ENCODE peak calls at places on chromosomes 7 and 10, in six cellular contexts. O is GM12878, T is H1, U is SK-N-SH, N is K562, H is HepG2. E is an unnamed sample.

GRCh38 chr10:102677736-102678354 is 33.6 kb downstream of the TRIM8 start:
- DNase-seq in H (no peak), N (no peak), O (no peak), U (no peak), T (no peak), E (no peak)

GRCh38 chr7:101676062-101676461 is 47.0 kb upstream of the MYL10 start:
- DNase-seq in N (no peak), T (no peak), U (peak; percentile 77), H (no peak), O (no peak), E (no peak)

GRCh38 chr7:102318482-102318971 is 31.9 kb downstream of the SH2B2 start:
- DNase-seq in U (peak; percentile 59), N (peak; percentile 23), H (no peak), T (no peak), O (no peak), E (peak; percentile 48)

GRCh38 chr7:114402866-114403635 is 11.6 kb upstream of the FOXP2 start:
- DNase-seq in T (no peak), O (no peak), N (no peak), H (no peak), U (no peak), E (no peak)

GRCh38 chr7:152383341-152384234 is 52.2 kb downstream of the KMT2C start:
- DNase-seq in U (no peak), H (no peak), O (no peak), N (peak; percentile 40), T (no peak), E (no peak)

GRCh38 chr10:58780481-58780880 is 267.8 kb downstream of the BICC1 start:
- DNase-seq in T (no peak), H (no peak), U (no peak), N (no peak), O (no peak), E (no peak)

GRCh38 chr7:11153694-11154093 is 180.0 kb downstream of the PHF14 start:
- DNase-seq in U (no peak), T (no peak), H (no peak), O (no peak), N (no peak), E (no peak)

GRCh38 chr10:62924344-62924748 is 108.2 kb upstream of the EGR2 start:
- DNase-seq in H (no peak), O (no peak), N (peak; percentile 19), T (peak; percentile 63), U (peak; percentile 23), E (peak; percentile 49)

GRCh38 chr7:1536768-1537630 is 6.5 kb downstream of the MAFK start:
- DNase-seq in N (peak; percentile 74), O (no peak), H (peak; percentile 93), U (peak; percentile 87), T (peak; percentile 71), E (peak; percentile 81)

GRCh38 chr10:74419491-74420466 is 268.8 kb downstream of the ADK start:
- DNase-seq in H (no peak), O (peak; percentile 5), N (peak; percentile 38), T (no peak), U (peak; percentile 47), E (peak; percentile 10)

GRCh38 chr10:31034041-31034918 is 2.6 kb upstream of the ZNF438 start:
- DNase-seq in H (no peak), O (no peak), U (no peak), T (no peak), N (no peak), E (no peak)

GRCh38 chr10:37682617-37683016 is 174.8 kb downstream of the ZNF248 start:
- DNase-seq in H (no peak), N (no peak), U (no peak), T (no peak), O (no peak), E (no peak)

GRCh38 chr7:22860784-22861482 is 38.3 kb upstream of the TOMM7 start:
- DNase-seq in O (no peak), H (peak; percentile 13), T (no peak), U (peak; percentile 42), N (peak; percentile 58), E (no peak)

GRCh38 chr7:6558837-6559236 is 7.6 kb upstream of the GRID2IP start:
- DNase-seq in O (no peak), T (no peak), U (peak; percentile 88), N (peak; percentile 75), H (peak; percentile 73), E (peak; percentile 56)

GRCh38 chr7:16881809-16882208 is at the start of gene AGR3:
- DNase-seq in U (no peak), O (no peak), T (no peak), H (no peak), N (no peak), E (no peak)

GRCh38 chr7:34982371-34983019 is 54.8 kb downstream of the DPY19L1 start:
- DNase-seq in T (no peak), O (no peak), N (peak; percentile 18), U (peak; percentile 27), H (no peak), E (no peak)

GRCh38 chr7:98930921-98931320 is 52.6 kb downstream of the TRRAP start:
- DNase-seq in O (peak; percentile 93), H (no peak), U (no peak), N (no peak), T (no peak), E (no peak)

GRCh38 chr10:11036424-11037011 is 18.8 kb downstream of the CELF2 start:
- DNase-seq in H (peak; percentile 11), O (no peak), U (peak; percentile 55), N (peak; percentile 29), T (no peak), E (no peak)

GRCh38 chr7:157926107-157926506 is 589.3 kb downstream of the DNAJB6 start:
- DNase-seq in H (no peak), U (no peak), O (no peak), N (no peak), T (no peak), E (no peak)

GRCh38 chr7:73717991-73718405 is 1.5 kb downstream of the STX1A start:
- DNase-seq in U (no peak), T (no peak), H (no peak), O (no peak), N (peak; percentile 43), E (peak; percentile 73)

GRCh38 chr10:6134099-6134880 is 45.5 kb downstream of the RBM17 start:
- DNase-seq in T (no peak), N (no peak), U (peak; percentile 20), H (no peak), O (no peak), E (no peak)

GRCh38 chr7:149718730-149719049 is 54.7 kb downstream of the ZNF467 start:
- DNase-seq in N (no peak), O (no peak), U (no peak), T (peak; percentile 13), H (no peak), E (no peak)

GRCh38 chr10:13920031-13920430 is 333.3 kb downstream of the PRPF18 start:
- DNase-seq in H (no peak), O (no peak), T (no peak), N (no peak), U (no peak), E (no peak)

DNA sequence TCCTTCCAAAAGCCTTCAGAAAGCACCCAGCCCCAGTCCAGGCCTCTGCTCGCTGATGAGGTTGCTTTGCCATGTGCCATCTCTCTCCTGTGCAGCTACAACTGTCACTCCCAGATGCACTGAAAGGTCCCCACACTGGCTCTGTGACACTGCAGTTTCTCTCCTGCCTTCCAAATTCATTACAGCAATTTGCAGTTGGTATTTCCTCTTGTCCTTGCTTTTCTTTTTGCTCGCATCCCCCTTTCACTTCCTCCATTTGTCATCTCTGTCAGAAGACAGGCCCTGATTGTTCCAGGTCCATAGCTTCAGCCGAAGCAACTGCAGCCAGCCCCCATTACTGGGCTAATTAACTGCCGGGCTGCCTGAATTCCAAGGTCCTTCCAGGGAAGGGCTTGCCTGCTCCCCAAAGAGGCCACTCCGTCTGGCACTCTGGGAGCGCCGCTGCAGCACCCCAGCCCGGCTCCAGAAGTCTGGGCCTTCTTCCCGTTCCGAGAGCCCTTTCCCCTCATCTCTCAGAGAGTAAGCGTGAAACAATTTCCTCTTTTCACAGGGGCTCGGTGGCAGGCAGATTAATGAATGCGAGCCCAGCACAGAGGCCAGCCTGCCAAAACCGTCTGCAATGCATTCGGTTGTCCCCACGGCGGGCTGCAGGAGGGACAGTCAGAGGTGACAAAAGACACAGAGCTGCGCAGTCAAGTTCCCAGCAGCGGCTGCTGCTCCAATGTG is 279.5 kb upstream of the HABP2 start:
- DNase-seq in H (no peak), T (no peak), O (no peak), U (no peak), N (no peak), E (no peak)
- TF ChIP-seq YY1 in H (no peak), T (no peak), O (no peak), U (no peak), N (no peak), E (no peak)

DNA sequence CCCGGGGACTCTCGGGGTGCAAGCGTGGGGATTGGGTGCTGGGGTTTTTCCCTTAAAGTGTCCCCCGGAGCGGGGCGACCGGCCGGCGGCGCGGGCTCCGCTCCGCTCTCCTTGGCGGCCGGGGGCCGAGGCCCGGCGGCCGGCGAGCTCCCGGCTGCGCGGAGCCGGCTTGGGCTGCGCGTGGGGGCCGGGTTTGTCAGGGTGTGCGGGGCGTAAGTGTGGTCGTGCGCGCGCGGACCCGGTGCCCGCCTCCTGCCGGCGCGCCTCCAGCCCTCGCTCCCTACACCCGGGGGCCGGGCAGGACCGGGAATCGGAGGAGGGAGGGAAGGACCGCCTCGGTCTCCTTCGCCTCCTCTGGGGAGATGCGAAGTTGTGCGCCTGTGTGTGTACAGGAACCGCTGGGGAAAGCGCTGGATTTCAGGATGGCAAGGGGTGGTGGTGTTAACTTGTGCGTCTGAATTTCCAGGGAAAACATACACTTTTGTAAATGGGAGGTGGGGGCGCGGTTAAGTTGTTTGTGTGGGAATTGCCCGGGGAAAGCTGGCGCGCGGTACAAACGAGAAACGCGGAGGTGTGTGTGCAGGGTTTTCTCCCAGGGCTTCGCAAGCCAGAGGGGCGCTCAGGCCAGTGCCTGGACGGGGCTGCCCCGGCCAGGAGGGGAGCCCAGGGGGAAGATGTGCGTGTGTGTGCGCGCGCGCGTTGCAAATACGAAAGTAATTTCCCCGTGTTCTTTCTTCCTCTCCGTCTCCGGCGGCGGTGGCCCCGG is 742 bp downstream of the ZMIZ1 start:
- DNase-seq in O (no peak), N (peak; percentile 62), U (peak; percentile 73), T (no peak), H (no peak), E (no peak)
- H3K79me2 ChIP-seq in O (peaks cover 1% of the 10 kb centered on the region), N (peaks cover 56% of the 10 kb centered on the region), U (peaks cover 56% of the 10 kb centered on the region), T (peaks cover 51% of the 10 kb centered on the region), H (peaks cover 50% of the 10 kb centered on the region), E (peaks cover 44% of the 10 kb centered on the region)

GRCh38 chr7:90409667-90410066 is 6.4 kb downstream of the CLDN12 start:
- DNase-seq in N (no peak), U (no peak), T (no peak), O (no peak), H (peak; percentile 72), E (no peak)
- TF ChIP-seq YY1 in N (no peak), U (no peak), T (no peak), O (no peak), H (no peak), E (no peak)

GRCh38 chr7:43904533-43905208 is 1.7 kb downstream of the URGCP start:
- DNase-seq in H (peak; percentile 13), T (no peak), O (no peak), U (no peak), N (peak; percentile 18), E (no peak)

GRCh38 chr7:43906327-43907010 is at the start of gene URGCP:
- DNase-seq in H (no peak), T (peak; percentile 71), N (peak; percentile 63), U (peak; percentile 96), O (no peak), E (no peak)

GRCh38 chr7:43902542-43903054 is 3.8 kb downstream of the URGCP start:
- DNase-seq in O (no peak), U (no peak), H (no peak), N (no peak), T (no peak), E (no peak)

GRCh38 chr7:43905954-43906326 is 456 bp downstream of the URGCP start:
- DNase-seq in N (peak; percentile 45), U (peak; percentile 89), O (no peak), T (peak; percentile 59), H (peak; percentile 14), E (no peak)

GRCh38 chr7:43905209-43905946 is 1.0 kb downstream of the URGCP start:
- DNase-seq in T (no peak), H (peak; percentile 97), O (no peak), U (peak; percentile 72), N (peak; percentile 16), E (peak; percentile 13)
- H3K79me2 ChIP-seq in T (peaks cover 40% of the 10 kb centered on the region), H (peaks cover 50% of the 10 kb centered on the region), O (peaks cover 26% of the 10 kb centered on the region), U (peaks cover 56% of the 10 kb centered on the region), N (peaks cover 54% of the 10 kb centered on the region), E (peaks cover 56% of the 10 kb centered on the region)

E was measured in HCT116.